ENCODE peak calls at places on chromosome 12, in eight cellular contexts. E is AG04450, V is fibroblast of villous mesenchyme, U is endodermal cell, Z is HepG2, F is kidney epithelial cell, Q is endothelial cell, O is IMR-90. M is an unnamed sample.
A peak's percentile ranks its signal among the peaks of the same experiment; 100 is the strongest.

GRCh38 chr12:97308576-97309198 is 153.9 kb upstream of the RMST start:
- DNase-seq in E (peak; percentile 36), V (peak; percentile 61), U (no peak), Z (peak; percentile 39), F (no peak), Q (peak; percentile 28), O (peak; percentile 65), M (no peak)

GRCh38 chr12:123111498-123112165 is 39.3 kb downstream of the PITPNM2 start:
- DNase-seq in E (no peak), V (peak; percentile 23), U (peak; percentile 57), Z (no peak), F (no peak), Q (no peak), O (peak; percentile 41), M (peak; percentile 53)

GRCh38 chr12:21428241-21428640 is 9.2 kb upstream of the PYROXD1 start:
- DNase-seq in E (no peak), V (no peak), U (no peak), Z (no peak), F (no peak), Q (no peak), O (peak; percentile 45), M (no peak)

GRCh38 chr12:94287245-94287628 is 138.9 kb downstream of the PLXNC1 start:
- DNase-seq in E (no peak), V (no peak), U (peak; percentile 45), Z (no peak), F (no peak), Q (no peak), O (no peak), M (no peak)

GRCh38 chr12:66688836-66689439 is 10.1 kb upstream of the GRIP1 start:
- DNase-seq in E (no peak), V (peak; percentile 17), U (peak; percentile 94), Z (peak; percentile 65), F (no peak), Q (peak; percentile 68), O (peak; percentile 1), M (peak; percentile 17)

GRCh38 chr12:22286569-22286968 is 47.9 kb downstream of the ST8SIA1 start:
- DNase-seq in E (peak; percentile 78), V (peak; percentile 59), U (no peak), Z (no peak), F (peak; percentile 80), Q (no peak), O (peak; percentile 93), M (no peak)

GRCh38 chr12:32603858-32604257 is 75.2 kb upstream of the DNM1L start:
- DNase-seq in E (no peak), V (peak; percentile 4), U (no peak), Z (no peak), F (no peak), Q (no peak), O (peak; percentile 51), M (no peak)

GRCh38 chr12:123064356-123064755 is 83.9 kb downstream of the ARL6IP4 start:
- DNase-seq in E (no peak), V (no peak), U (no peak), Z (no peak), F (no peak), Q (no peak), O (no peak), M (no peak)

GRCh38 chr12:53096761-53097160 is 706 bp upstream of the IGFBP6 start:
- DNase-seq in E (no peak), V (peak; percentile 13), U (peak; percentile 83), Z (no peak), F (no peak), Q (no peak), O (no peak), M (no peak)

GRCh38 chr12:124567673-124568373 is 411 bp upstream of the NCOR2 start:
- DNase-seq in E (peak; percentile 92), V (peak; percentile 96), U (peak; percentile 92), Z (peak; percentile 19), F (no peak), Q (peak; percentile 70), O (peak; percentile 94), M (peak; percentile 57)
- TF ChIP-seq CTCF in E (peak; percentile 14), V (no peak), U (no peak), Z (peak; percentile 46), F (no peak), Q (no peak), O (peak; percentile 22), M (no peak)

GRCh38 chr12:8912910-8913309 is 1.4 kb upstream of the PHC1 start:
- DNase-seq in E (no peak), V (no peak), U (peak; percentile 84), Z (no peak), F (no peak), Q (peak; percentile 7), O (no peak), M (no peak)
- TF ChIP-seq CTCF in E (peak; percentile 10), V (no peak), U (peak; percentile 75), Z (no peak), F (peak; percentile 31), Q (peak; percentile 50), O (no peak), M (no peak)

GRCh38 chr12:107134558-107134957 is 41.2 kb upstream of the CRY1 start:
- DNase-seq in E (no peak), V (no peak), U (peak; percentile 90), Z (peak; percentile 73), F (no peak), Q (peak; percentile 22), O (no peak), M (peak; percentile 17)
- TF ChIP-seq CTCF in E (peak; percentile 28), V (peak; percentile 16), U (peak; percentile 81), Z (peak; percentile 57), F (peak; percentile 38), Q (peak; percentile 75), O (no peak), M (peak; percentile 52)

GRCh38 chr12:104669057-104669770 is 212.5 kb downstream of the CHST11 start:
- DNase-seq in E (no peak), V (peak; percentile 70), U (peak; percentile 74), Z (no peak), F (no peak), Q (no peak), O (no peak), M (no peak)
- TF ChIP-seq CTCF in E (no peak), V (peak; percentile 24), U (no peak), Z (no peak), F (peak; percentile 7), Q (no peak), O (no peak), M (no peak)

GRCh38 chr12:9328065-9328464 is 119.9 kb upstream of the PZP start:
- DNase-seq in E (no peak), V (no peak), U (no peak), Z (no peak), F (no peak), Q (no peak), O (no peak), M (no peak)
- TF ChIP-seq CTCF in E (no peak), V (no peak), U (no peak), Z (no peak), F (no peak), Q (no peak), O (no peak), M (no peak)

GRCh38 chr12:95700316-95700785 is 90.2 kb downstream of the NTN4 start:
- DNase-seq in E (peak; percentile 42), V (peak; percentile 26), U (no peak), Z (no peak), F (peak; percentile 61), Q (no peak), O (peak; percentile 89), M (no peak)

GRCh38 chr12:95699579-95699978 is 91.0 kb downstream of the NTN4 start:
- DNase-seq in E (no peak), V (no peak), U (no peak), Z (no peak), F (no peak), Q (no peak), O (no peak), M (no peak)

GRCh38 chr12:95701722-95702418 is 88.7 kb downstream of the NTN4 start:
- DNase-seq in E (no peak), V (no peak), U (no peak), Z (no peak), F (peak; percentile 10), Q (no peak), O (no peak), M (no peak)

GRCh38 chr12:95703986-95704385 is 86.6 kb downstream of the NTN4 start:
- DNase-seq in E (no peak), V (no peak), U (no peak), Z (no peak), F (no peak), Q (no peak), O (no peak), M (no peak)

DNA sequence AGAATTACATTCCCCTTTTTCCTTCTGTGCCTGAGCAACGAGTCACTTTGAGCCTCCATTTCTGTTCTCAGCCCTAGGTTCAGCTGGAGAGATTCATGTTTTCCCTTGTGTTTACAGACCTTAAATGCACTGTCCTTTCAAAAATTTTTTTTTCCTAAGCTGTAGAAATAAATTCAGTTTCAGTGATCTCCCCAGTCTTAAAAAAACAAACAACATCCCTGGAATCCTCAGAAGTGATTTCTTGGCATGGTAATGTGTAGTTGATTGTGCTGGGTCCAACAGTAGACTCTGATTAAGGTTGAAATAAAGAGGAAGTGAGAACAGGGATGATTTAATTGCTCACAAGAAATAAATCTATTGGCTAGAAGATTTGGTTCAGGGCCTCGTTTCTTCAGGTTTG is 89.3 kb downstream of the NTN4 start:
- DNase-seq in E (no peak), V (no peak), U (no peak), Z (no peak), F (no peak), Q (no peak), O (peak; percentile 60), M (no peak)
- TF ChIP-seq CTCF in E (no peak), V (no peak), U (no peak), Z (no peak), F (no peak), Q (no peak), O (no peak), M (no peak)

DNA sequence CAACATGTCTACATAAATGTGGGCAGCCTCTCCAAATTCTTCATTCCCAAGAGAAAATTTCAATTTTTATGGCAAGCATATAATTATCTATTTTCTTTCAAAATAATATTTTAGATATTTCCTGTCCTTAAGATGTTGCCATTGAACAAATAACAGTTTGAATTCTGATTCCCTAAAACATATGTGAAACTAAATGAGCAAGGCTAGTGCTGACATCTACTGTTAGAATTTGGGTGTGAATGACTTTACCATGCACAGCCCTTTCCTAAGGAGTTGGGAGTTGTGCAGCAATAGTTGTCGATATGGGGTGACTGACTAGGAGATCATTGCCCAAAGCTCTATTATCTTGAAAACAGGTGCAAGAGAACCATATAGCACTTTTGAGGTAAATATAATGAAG is 108.2 kb upstream of the SLC38A4 start:
- DNase-seq in E (no peak), V (peak; percentile 73), U (no peak), Z (peak; percentile 49), F (no peak), Q (peak; percentile 8), O (peak; percentile 77), M (no peak)
- TF ChIP-seq CTCF in E (peak; percentile 65), V (peak; percentile 67), U (peak; percentile 71), Z (peak; percentile 83), F (peak; percentile 53), Q (no peak), O (peak; percentile 81), M (peak; percentile 32)

GRCh38 chr12:29638528-29638927 is 141.0 kb upstream of the OVCH1 start:
- DNase-seq in E (no peak), V (no peak), U (peak; percentile 56), Z (no peak), F (no peak), Q (no peak), O (no peak), M (no peak)

GRCh38 chr12:29644536-29645162 is 139.1 kb downstream of the TMTC1 start:
- DNase-seq in E (no peak), V (no peak), U (no peak), Z (no peak), F (no peak), Q (no peak), O (no peak), M (no peak)

GRCh38 chr12:29639893-29640495 is 142.5 kb upstream of the OVCH1 start:
- DNase-seq in E (no peak), V (peak; percentile 9), U (peak; percentile 68), Z (no peak), F (no peak), Q (no peak), O (no peak), M (no peak)

GRCh38 chr12:29640589-29641345 is 143.0 kb downstream of the TMTC1 start:
- DNase-seq in E (no peak), V (peak; percentile 85), U (peak; percentile 97), Z (peak; percentile 63), F (peak; percentile 31), Q (no peak), O (peak; percentile 68), M (no peak)
- TF ChIP-seq CTCF in E (peak; percentile 4), V (peak; percentile 22), U (peak; percentile 67), Z (peak; percentile 54), F (no peak), Q (no peak), O (no peak), M (no peak)

M was measured in natural killer cell.